ENCODE peak calls at places on chromosomes 12 and 14, in seven cellular contexts. Z is fibroblast of the conjunctiva; S is HFFc6; X is Kasumi-1; L is activated CD4-positive, alpha-beta T cell treated with anti-CD3 and anti-CD28 coated beads, Interleukin-2, amount 50 U/mL, for 48 hours; Y is stromal cell of bone marrow; R is mesenchymal stem cell. T is an unnamed sample.

GRCh38 chr12:6843118-6843902 is 2.6 kb downstream of the GNB3 start:
- DNase-seq in Z (no peak), S (no peak), L (no peak), X (no peak), R (no peak), Y (no peak), T (no peak)

GRCh38 chr12:80442426-80443222 is 1.4 kb upstream of the PTPRQ start:
- DNase-seq in X (no peak), L (no peak), R (no peak), S (no peak), Z (no peak), Y (no peak), T (no peak)

GRCh38 chr12:108495054-108495453 is 20.0 kb upstream of the FICD start:
- DNase-seq in S (peak; percentile 8), L (peak; percentile 50), Z (peak; percentile 10), R (peak; percentile 21), X (peak; percentile 16), Y (no peak), T (peak; percentile 51)

GRCh38 chr14:73661872-73662271 is 17.1 kb downstream of the DNAL1 start:
- DNase-seq in R (no peak), L (no peak), S (peak; percentile 6), X (no peak), Z (no peak), Y (no peak), T (peak; percentile 46)

GRCh38 chr14:54435500-54435981 is 5.6 kb downstream of the CNIH1 start:
- DNase-seq in Z (no peak), X (no peak), S (peak; percentile 90), Y (no peak), R (peak; percentile 92), L (peak; percentile 18), T (peak; percentile 34)

GRCh38 chr12:6056406-6057211 is 67.9 kb downstream of the VWF start:
- DNase-seq in Y (no peak), Z (no peak), X (no peak), L (no peak), S (no peak), R (no peak), T (no peak)

GRCh38 chr12:129357233-129357632 is 504.0 kb downstream of the GLT1D1 start:
- DNase-seq in Z (no peak), S (no peak), R (no peak), Y (no peak), X (no peak), L (no peak), T (no peak)

GRCh38 chr14:100824156-100824555 is 1.8 kb upstream of the MEG3 start:
- DNase-seq in Y (no peak), X (no peak), Z (peak; percentile 41), R (no peak), S (no peak), L (no peak), T (peak; percentile 45)

GRCh38 chr12:123062682-123063426 is 82.4 kb downstream of the ARL6IP4 start:
- DNase-seq in X (peak; percentile 35), Y (peak; percentile 48), R (peak; percentile 89), S (peak; percentile 84), Z (no peak), L (no peak), T (peak; percentile 80)

GRCh38 chr14:50477760-50478159 is 54.6 kb downstream of the MAP4K5 start:
- DNase-seq in X (no peak), S (no peak), Z (no peak), R (no peak), Y (no peak), L (no peak), T (no peak)

GRCh38 chr12:6548556-6549378 is 7.1 kb downstream of the IFFO1 start:
- DNase-seq in R (peak; percentile 73), Y (peak; percentile 85), L (no peak), Z (peak; percentile 44), X (no peak), S (peak; percentile 77), T (peak; percentile 74)

GRCh38 chr14:105537580-105538474 is 11.4 kb downstream of the TMEM121 start:
- DNase-seq in Z (no peak), L (peak; percentile 80), X (peak; percentile 24), Y (no peak), R (no peak), S (no peak), T (peak; percentile 49)

GRCh38 chr14:95515080-95515489 is 1.4 kb downstream of the SYNE3 start:
- DNase-seq in X (peak; percentile 89), S (no peak), L (peak; percentile 38), Z (no peak), R (no peak), Y (no peak), T (peak; percentile 75)

GRCh38 chr12:79482323-79482722 is 208.4 kb downstream of the PAWR start:
- DNase-seq in L (no peak), X (no peak), Y (no peak), S (no peak), Z (no peak), R (no peak), T (no peak)

GRCh38 chr14:74549588-74549987 is 56.0 kb downstream of the ISCA2 start:
- DNase-seq in L (no peak), R (no peak), Z (no peak), Y (no peak), X (no peak), S (no peak), T (no peak)

GRCh38 chr12:131061041-131061806 is 107.5 kb downstream of the ADGRD1 start:
- DNase-seq in Z (no peak), X (no peak), R (no peak), Y (no peak), L (no peak), S (no peak), T (no peak)

GRCh38 chr12:107329569-107330324 is 236.4 kb upstream of the CRY1 start:
- DNase-seq in X (no peak), R (peak; percentile 55), Z (no peak), S (no peak), L (no peak), Y (no peak), T (no peak)

GRCh38 chr12:1880876-1881275 is 37.6 kb downstream of the CACNA2D4 start:
- DNase-seq in Z (no peak), S (no peak), X (no peak), L (no peak), R (no peak), Y (no peak), T (no peak)

GRCh38 chr12:29220632-29221336 is 71.7 kb downstream of the FAR2 start:
- DNase-seq in L (no peak), S (no peak), Z (no peak), Y (no peak), X (no peak), R (no peak), T (no peak)

GRCh38 chr14:100615736-100616695 is 28.8 kb upstream of the BEGAIN start:
- DNase-seq in Z (no peak), X (no peak), L (no peak), R (no peak), S (no peak), Y (no peak), T (no peak)

GRCh38 chr12:26800858-26801257 is 32.1 kb downstream of the ITPR2 start:
- DNase-seq in Z (no peak), R (no peak), Y (no peak), S (no peak), X (no peak), L (no peak), T (no peak)

GRCh38 chr12:33427071-33427470 is 12.5 kb downstream of the SYT10 start:
- DNase-seq in X (peak; percentile 15), R (no peak), S (no peak), Y (no peak), Z (no peak), L (no peak), T (no peak)

GRCh38 chr14:105499256-105500035 is 8.4 kb downstream of the TEDC1 start:
- DNase-seq in Z (no peak), L (no peak), Y (no peak), X (no peak), R (no peak), S (no peak), T (no peak)

GRCh38 chr14:65131176-65131765 is 29.0 kb upstream of the MAX start:
- DNase-seq in X (no peak), R (peak; percentile 38), S (peak; percentile 51), L (no peak), Y (no peak), Z (no peak), T (peak; percentile 18)

GRCh38 chr12:120710805-120711296 is 593 bp downstream of the UNC119B start:
- DNase-seq in R (peak; percentile 18), L (peak; percentile 48), Z (no peak), X (no peak), S (no peak), Y (no peak), T (no peak)

GRCh38 chr12:131929530-131930456 is 717 bp downstream of the PUS1 start:
- DNase-seq in S (peak; percentile 30), Y (no peak), L (peak; percentile 41), X (no peak), Z (no peak), R (peak; percentile 46), T (peak; percentile 54)

GRCh38 chr12:28954333-28954732 is 194.7 kb upstream of the FAR2 start:
- DNase-seq in X (no peak), Y (no peak), L (no peak), S (no peak), R (no peak), Z (no peak), T (peak; percentile 53)

GRCh38 chr12:14473707-14474287 is 93.9 kb downstream of the PLBD1 start:
- DNase-seq in S (peak; percentile 13), L (no peak), X (peak; percentile 3), Z (no peak), Y (peak; percentile 4), R (peak; percentile 43), T (peak; percentile 12)

GRCh38 chr12:109735825-109736551 is 22.4 kb downstream of the FAM222A start:
- DNase-seq in X (no peak), S (no peak), L (no peak), R (no peak), Y (no peak), Z (no peak), T (no peak)

GRCh38 chr12:46371718-46372130 is 849 bp downstream of the SLC38A2 start:
- DNase-seq in Y (no peak), R (peak; percentile 77), L (no peak), S (peak; percentile 56), X (peak; percentile 52), Z (no peak), T (no peak)

GRCh38 chr12:93115646-93116045 is 186.6 kb upstream of the EEA1 start:
- DNase-seq in Z (peak; percentile 40), R (no peak), Y (no peak), L (no peak), X (no peak), S (no peak), T (peak; percentile 59)

GRCh38 chr14:39251547-39251946 is 17.8 kb downstream of the MIA2 start:
- DNase-seq in L (no peak), Y (no peak), Z (no peak), X (no peak), R (no peak), S (no peak), T (no peak)

GRCh38 chr14:90674716-90675115 is 141.5 kb downstream of the TTC7B start:
- DNase-seq in X (no peak), R (no peak), Y (no peak), Z (no peak), S (no peak), L (no peak), T (no peak)

GRCh38 chr12:116454076-116454475 is 105.1 kb upstream of the MAP1LC3B2 start:
- DNase-seq in S (no peak), X (no peak), Y (no peak), R (no peak), L (no peak), Z (no peak), T (no peak)

GRCh38 chr14:53509227-53509822 is 356.2 kb upstream of the DDHD1 start:
- DNase-seq in S (no peak), Y (peak; percentile 64), L (no peak), Z (peak; percentile 88), X (no peak), R (peak; percentile 62), T (peak; percentile 76)

GRCh38 chr12:111022386-111022785 is 102.0 kb upstream of the MYL2 start:
- DNase-seq in S (no peak), L (no peak), Z (no peak), R (no peak), Y (no peak), X (no peak), T (no peak)

GRCh38 chr12:24950231-24950834 is 1.4 kb upstream of the BCAT1 start:
- DNase-seq in L (no peak), Z (no peak), S (no peak), X (no peak), R (peak; percentile 21), Y (no peak), T (no peak)

GRCh38 chr12:119593578-119594398 is at the start of gene TMEM233:
- DNase-seq in Z (no peak), Y (no peak), X (no peak), S (no peak), R (no peak), L (no peak), T (no peak)